ENCODE peak calls at places on chromosome 14, in four cellular contexts. N is hepatocyte, M is fibroblast of lung, Y is A549. F is an unnamed sample.

GRCh38 chr14:84250863-84251262 is 1279.1 kb upstream of the FLRT2 start:
- DNase-seq in N (no peak), M (no peak), Y (no peak), F (no peak)

GRCh38 chr14:94173885-94174621 is at the start of gene PPP4R4:
- DNase-seq in N (peak), M (peak), Y (peak), F (peak)

GRCh38 chr14:76948213-76948947 is 80.1 kb downstream of the IRF2BPL start:
- DNase-seq in N (no peak), M (no peak), Y (peak), F (no peak)

GRCh38 chr14:37598085-37598972 is 2.9 kb downstream of the TTC6 start:
- DNase-seq in N (peak), M (no peak), Y (no peak), F (peak)

GRCh38 chr14:23021479-23021878 is 11.5 kb upstream of the C14orf93 start:
- DNase-seq in N (no peak), M (no peak), Y (no peak), F (no peak)

GRCh38 chr14:36513012-36513420 is 7.0 kb downstream of the NKX2-1 start:
- DNase-seq in N (no peak), M (no peak), Y (no peak), F (no peak)

GRCh38 chr14:52299692-52300278 is 14.3 kb upstream of the PTGER2 start:
- DNase-seq in N (peak), M (peak), Y (peak), F (no peak)

GRCh38 chr14:95290769-95291440 is 28.8 kb downstream of the CLMN start:
- DNase-seq in N (peak), M (no peak), Y (no peak), F (peak)

GRCh38 chr14:52369305-52369781 is 55.2 kb downstream of the PTGER2 start:
- DNase-seq in N (no peak), M (peak), Y (no peak), F (no peak)

DNA sequence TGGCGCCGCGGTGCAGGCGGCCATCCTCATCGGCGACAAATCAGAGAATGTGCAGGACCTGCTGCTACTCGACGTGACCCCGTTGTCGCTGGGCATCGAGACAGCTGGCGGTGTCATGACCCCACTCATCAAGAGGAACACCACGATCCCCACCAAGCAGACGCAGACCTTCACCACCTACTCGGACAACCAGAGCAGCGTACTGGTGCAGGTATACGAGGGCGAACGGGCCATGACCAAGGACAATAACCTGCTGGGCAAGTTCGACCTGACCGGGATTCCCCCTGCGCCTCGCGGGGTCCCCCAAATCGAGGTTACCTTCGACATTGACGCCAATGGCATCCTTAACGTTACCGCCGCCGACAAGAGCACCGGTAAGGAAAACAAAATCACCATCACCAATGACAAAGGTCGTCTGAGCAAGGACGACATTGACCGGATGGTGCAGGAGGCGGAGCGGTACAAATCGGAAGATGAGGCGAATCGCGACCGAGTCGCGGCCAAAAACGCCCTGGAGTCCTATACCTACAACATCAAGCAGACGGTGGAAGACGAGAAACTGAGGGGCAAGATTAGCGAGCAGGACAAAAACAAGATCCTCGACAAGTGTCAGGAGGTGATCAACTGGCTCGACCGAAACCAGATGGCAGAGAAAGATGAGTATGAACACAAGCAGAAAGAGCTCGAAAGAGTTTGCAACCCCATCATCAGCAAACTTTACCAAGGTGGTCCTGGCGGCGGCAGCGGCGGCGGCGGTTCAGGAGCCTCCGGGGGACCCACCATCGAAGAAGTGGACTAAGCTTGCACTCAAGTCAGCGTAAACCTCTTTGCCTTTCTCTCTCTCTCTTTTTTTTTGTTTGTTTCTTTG is 1.7 kb downstream of the HSPA2 start:
- DNase-seq in N (no peak), M (no peak), Y (no peak), F (no peak)
- H3K4me3 ChIP-seq in N (no peak), M (peak), Y (peak), F (no peak)

GRCh38 chr14:90573385-90574105 is 176.7 kb downstream of the CALM1 start:
- DNase-seq in N (no peak), M (no peak), Y (no peak), F (no peak)
- H3K27ac ChIP-seq in N (no peak), M (no peak), Y (no peak), F (no peak)

GRCh38 chr14:82886670-82887069 is 1353.0 kb upstream of the SEL1L start:
- DNase-seq in N (no peak), M (no peak), Y (no peak), F (no peak)

GRCh38 chr14:82889701-82890100 is 1356.0 kb upstream of the SEL1L start:
- DNase-seq in N (no peak), M (no peak), Y (no peak), F (no peak)
- TF ChIP-seq CTCF in N (no peak), M (no peak), Y (no peak), F (no peak)

GRCh38 chr14:85867450-85867849 is 337.5 kb downstream of the FLRT2 start:
- DNase-seq in N (no peak), M (no peak), Y (peak), F (peak)
- H3K4me3 ChIP-seq in N (no peak), M (no peak), Y (no peak), F (no peak)

GRCh38 chr14:91417134-91417982 is at the start of gene CCDC88C:
- DNase-seq in N (peak), M (peak), Y (peak), F (peak)
- H3K27ac ChIP-seq in N (peak), M (no peak), Y (peak), F (peak)

GRCh38 chr14:87522575-87522974 is 470.4 kb downstream of the GALC start:
- DNase-seq in N (peak), M (no peak), Y (no peak), F (peak)
- TF ChIP-seq CTCF in N (no peak), M (no peak), Y (no peak), F (peak)

DNA sequence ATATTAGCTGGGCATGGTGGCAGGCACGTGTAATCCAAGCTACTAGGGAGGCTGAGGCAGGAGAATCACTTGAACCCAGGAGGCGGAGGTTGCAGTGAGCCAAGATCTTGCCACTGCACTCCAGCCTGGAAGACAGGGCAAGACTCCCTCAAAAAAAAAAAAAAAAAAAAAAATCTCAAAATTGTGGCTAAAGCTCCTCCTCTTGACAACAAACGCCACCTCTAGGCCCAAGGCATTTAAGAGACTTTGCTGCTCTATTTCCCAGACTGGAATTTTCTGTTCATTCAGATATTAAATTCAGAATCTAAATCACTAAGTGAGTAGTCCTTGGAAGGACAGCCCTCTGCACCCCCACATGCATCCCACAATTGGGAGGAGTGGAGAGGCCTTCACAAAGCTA is 1.4 kb downstream of the ZFYVE1 start:
- DNase-seq in N (no peak), M (peak), Y (no peak), F (no peak)
- H3K4me3 ChIP-seq in N (peak), M (peak), Y (no peak), F (no peak)